ENCODE peak calls at places on chromosomes 13 and 19, in six cellular contexts. One of them, this sample, is unnamed.

GRCh38 chr13:109213714-109214113 is 572.7 kb downstream of the IRS2 start:
- DNase-seq in body of pancreas: no peak
- DNase-seq in thyroid gland: no peak
- DNase-seq in cardiac muscle cell: no peak
- DNase-seq in heart left ventricle: no peak
- DNase-seq in tibial nerve: no peak
- DNase-seq in this sample: peak; percentile 16

GRCh38 chr19:17248011-17248776 is 2.5 kb upstream of the NR2F6 start:
- DNase-seq in body of pancreas: peak; percentile 85
- DNase-seq in heart left ventricle: no peak
- DNase-seq in thyroid gland: no peak
- DNase-seq in cardiac muscle cell: no peak
- DNase-seq in tibial nerve: no peak
- DNase-seq in this sample: peak; percentile 67

GRCh38 chr19:58451358-58452101 is at the start of gene ZNF324B:
- DNase-seq in cardiac muscle cell: peak; percentile 95
- DNase-seq in heart left ventricle: peak; percentile 98
- DNase-seq in tibial nerve: peak; percentile 96
- DNase-seq in body of pancreas: peak; percentile 97
- DNase-seq in thyroid gland: peak; percentile 99
- DNase-seq in this sample: peak; percentile 92

GRCh38 chr13:111153977-111154332 is 38.8 kb downstream of the ARHGEF7 start:
- DNase-seq in tibial nerve: peak; percentile 15
- DNase-seq in cardiac muscle cell: no peak
- DNase-seq in heart left ventricle: peak; percentile 71
- DNase-seq in body of pancreas: no peak
- DNase-seq in thyroid gland: peak; percentile 43
- DNase-seq in this sample: peak; percentile 38

GRCh38 chr19:23867895-23868294 is 46.8 kb upstream of the ZNF726 start:
- DNase-seq in cardiac muscle cell: no peak
- DNase-seq in tibial nerve: no peak
- DNase-seq in thyroid gland: no peak
- DNase-seq in body of pancreas: no peak
- DNase-seq in heart left ventricle: no peak
- DNase-seq in this sample: no peak

GRCh38 chr19:7670150-7670784 is 1.4 kb downstream of the RETN start:
- DNase-seq in heart left ventricle: no peak
- DNase-seq in cardiac muscle cell: peak; percentile 3
- DNase-seq in body of pancreas: no peak
- DNase-seq in thyroid gland: no peak
- DNase-seq in tibial nerve: no peak
- DNase-seq in this sample: no peak

GRCh38 chr13:78160793-78161192 is 242.2 kb upstream of the EDNRB start:
- DNase-seq in thyroid gland: no peak
- DNase-seq in cardiac muscle cell: peak; percentile 19
- DNase-seq in tibial nerve: no peak
- DNase-seq in heart left ventricle: no peak
- DNase-seq in body of pancreas: no peak
- DNase-seq in this sample: no peak

GRCh38 chr13:78595458-78595818 is 7.9 kb downstream of the POU4F1 start:
- DNase-seq in tibial nerve: no peak
- DNase-seq in thyroid gland: no peak
- DNase-seq in heart left ventricle: no peak
- DNase-seq in cardiac muscle cell: no peak
- DNase-seq in body of pancreas: no peak
- DNase-seq in this sample: no peak

GRCh38 chr19:20503536-20503935 is 62.0 kb downstream of the ZNF737 start:
- DNase-seq in tibial nerve: no peak
- DNase-seq in body of pancreas: no peak
- DNase-seq in cardiac muscle cell: peak; percentile 7
- DNase-seq in thyroid gland: peak; percentile 21
- DNase-seq in heart left ventricle: no peak
- DNase-seq in this sample: peak; percentile 1

GRCh38 chr13:40536443-40537113 is 129.9 kb downstream of the FOXO1 start:
- DNase-seq in body of pancreas: peak; percentile 88
- DNase-seq in cardiac muscle cell: no peak
- DNase-seq in tibial nerve: no peak
- DNase-seq in heart left ventricle: no peak
- DNase-seq in thyroid gland: peak; percentile 74
- DNase-seq in this sample: no peak

GRCh38 chr19:1769645-1769985 is 16.3 kb downstream of the ONECUT3 start:
- DNase-seq in cardiac muscle cell: no peak
- DNase-seq in thyroid gland: no peak
- DNase-seq in body of pancreas: no peak
- DNase-seq in heart left ventricle: no peak
- DNase-seq in tibial nerve: no peak
- DNase-seq in this sample: no peak

GRCh38 chr19:2560369-2560768 is 84.4 kb downstream of the GADD45B start:
- DNase-seq in thyroid gland: no peak
- DNase-seq in heart left ventricle: peak; percentile 53
- DNase-seq in tibial nerve: no peak
- DNase-seq in cardiac muscle cell: no peak
- DNase-seq in body of pancreas: no peak
- DNase-seq in this sample: no peak

GRCh38 chr13:112965103-112965502 is 3.9 kb upstream of the MCF2L start:
- DNase-seq in body of pancreas: no peak
- DNase-seq in tibial nerve: no peak
- DNase-seq in cardiac muscle cell: no peak
- DNase-seq in thyroid gland: no peak
- DNase-seq in heart left ventricle: peak; percentile 59
- DNase-seq in this sample: no peak

GRCh38 chr13:97194473-97194872 is 27.7 kb upstream of the MBNL2 start:
- DNase-seq in tibial nerve: no peak
- DNase-seq in body of pancreas: no peak
- DNase-seq in cardiac muscle cell: peak; percentile 67
- DNase-seq in thyroid gland: no peak
- DNase-seq in heart left ventricle: no peak
- DNase-seq in this sample: peak; percentile 28

GRCh38 chr13:49585220-49586157 is at the start of gene RCBTB1:
- DNase-seq in tibial nerve: peak; percentile 34
- DNase-seq in cardiac muscle cell: peak; percentile 72
- DNase-seq in thyroid gland: peak; percentile 87
- DNase-seq in body of pancreas: peak; percentile 78
- DNase-seq in heart left ventricle: peak; percentile 85
- DNase-seq in this sample: peak; percentile 84

GRCh38 chr13:75219479-75220237 is 262.3 kb downstream of the TBC1D4 start:
- DNase-seq in tibial nerve: peak; percentile 74
- DNase-seq in heart left ventricle: peak; percentile 92
- DNase-seq in cardiac muscle cell: peak; percentile 83
- DNase-seq in thyroid gland: peak; percentile 77
- DNase-seq in body of pancreas: peak; percentile 80
- DNase-seq in this sample: peak; percentile 78

GRCh38 chr19:29842471-29843179 is 30.8 kb downstream of the CCNE1 start:
- DNase-seq in heart left ventricle: no peak
- DNase-seq in cardiac muscle cell: no peak
- DNase-seq in tibial nerve: no peak
- DNase-seq in thyroid gland: no peak
- DNase-seq in body of pancreas: no peak
- DNase-seq in this sample: no peak

GRCh38 chr19:48989701-48990291 is 3.3 kb downstream of the GYS1 start:
- DNase-seq in thyroid gland: no peak
- DNase-seq in tibial nerve: no peak
- DNase-seq in cardiac muscle cell: no peak
- DNase-seq in body of pancreas: no peak
- DNase-seq in heart left ventricle: peak; percentile 78
- DNase-seq in this sample: no peak

GRCh38 chr19:44258835-44259413 is 762 bp upstream of the ZNF233 start:
- DNase-seq in tibial nerve: no peak
- DNase-seq in heart left ventricle: no peak
- DNase-seq in cardiac muscle cell: no peak
- DNase-seq in thyroid gland: no peak
- DNase-seq in body of pancreas: no peak
- DNase-seq in this sample: no peak

GRCh38 chr13:73767747-73768315 is 366.4 kb downstream of the KLF12 start:
- DNase-seq in thyroid gland: no peak
- DNase-seq in cardiac muscle cell: no peak
- DNase-seq in heart left ventricle: no peak
- DNase-seq in tibial nerve: no peak
- DNase-seq in body of pancreas: no peak
- DNase-seq in this sample: peak; percentile 10

GRCh38 chr13:85608255-85608829 is 190.9 kb downstream of the SLITRK6 start:
- DNase-seq in cardiac muscle cell: no peak
- DNase-seq in body of pancreas: no peak
- DNase-seq in thyroid gland: no peak
- DNase-seq in heart left ventricle: no peak
- DNase-seq in tibial nerve: no peak
- DNase-seq in this sample: no peak

GRCh38 chr19:12946092-12946845 is 607 bp downstream of the RAD23A start:
- DNase-seq in cardiac muscle cell: peak; percentile 87
- DNase-seq in thyroid gland: peak; percentile 84
- DNase-seq in body of pancreas: peak; percentile 69
- DNase-seq in heart left ventricle: peak; percentile 79
- DNase-seq in tibial nerve: no peak
- DNase-seq in this sample: peak; percentile 81

GRCh38 chr19:12945479-12946091 is at the start of gene RAD23A:
- DNase-seq in thyroid gland: peak; percentile 99
- DNase-seq in tibial nerve: peak; percentile 95
- DNase-seq in heart left ventricle: peak; percentile 99
- DNase-seq in body of pancreas: peak; percentile 99
- DNase-seq in cardiac muscle cell: peak; percentile 99
- DNase-seq in this sample: peak; percentile 96

GRCh38 chr19:12943437-12944044 is 2.1 kb upstream of the RAD23A start:
- DNase-seq in heart left ventricle: no peak
- DNase-seq in tibial nerve: no peak
- DNase-seq in cardiac muscle cell: no peak
- DNase-seq in thyroid gland: no peak
- DNase-seq in body of pancreas: no peak
- DNase-seq in this sample: no peak

GRCh38 chr19:12940897-12941296 is 2.5 kb downstream of the CALR start:
- DNase-seq in tibial nerve: no peak
- DNase-seq in cardiac muscle cell: no peak
- DNase-seq in thyroid gland: no peak
- DNase-seq in heart left ventricle: no peak
- DNase-seq in body of pancreas: no peak
- DNase-seq in this sample: no peak

GRCh38 chr19:12944064-12944674 is 1.5 kb upstream of the RAD23A start:
- DNase-seq in thyroid gland: no peak
- DNase-seq in heart left ventricle: no peak
- DNase-seq in cardiac muscle cell: no peak
- DNase-seq in body of pancreas: no peak
- DNase-seq in tibial nerve: no peak
- DNase-seq in this sample: no peak
- H3K27ac ChIP-seq in thyroid gland: peak overlapping the region; percentile 48
- H3K27ac ChIP-seq in heart left ventricle: no peak overlapping the region
- H3K27ac ChIP-seq in cardiac muscle cell: peak overlapping the region; percentile 98
- H3K27ac ChIP-seq in body of pancreas: peak overlapping the region; percentile 95
- H3K27ac ChIP-seq in tibial nerve: peak overlapping the region; percentile 95
- H3K27ac ChIP-seq in this sample: peak overlapping the region; percentile 96

GRCh38 chr19:13152854-13153626 is 2.8 kb downstream of the IER2 start:
- DNase-seq in cardiac muscle cell: peak; percentile 95
- DNase-seq in body of pancreas: peak; percentile 98
- DNase-seq in tibial nerve: peak; percentile 99
- DNase-seq in heart left ventricle: peak; percentile 97
- DNase-seq in thyroid gland: peak; percentile 95
- DNase-seq in this sample: peak; percentile 94
- TF ChIP-seq CTCF in cardiac muscle cell: no peak
- TF ChIP-seq CTCF in body of pancreas: peak; percentile 16
- TF ChIP-seq CTCF in tibial nerve: no peak
- TF ChIP-seq CTCF in heart left ventricle: peak; percentile 22
- TF ChIP-seq CTCF in thyroid gland: no peak
- TF ChIP-seq CTCF in this sample: peak; percentile 49

GRCh38 chr19:41226874-41227390 is 7.9 kb downstream of the AXL start:
- DNase-seq in body of pancreas: no peak
- DNase-seq in tibial nerve: no peak
- DNase-seq in heart left ventricle: peak; percentile 53
- DNase-seq in cardiac muscle cell: no peak
- DNase-seq in thyroid gland: no peak
- DNase-seq in this sample: no peak
- H3K27ac ChIP-seq in body of pancreas: no peak overlapping the region
- H3K27ac ChIP-seq in tibial nerve: peak overlapping the region; percentile 98
- H3K27ac ChIP-seq in heart left ventricle: peak overlapping the region; percentile 80
- H3K27ac ChIP-seq in cardiac muscle cell: peak overlapping the region; percentile 77
- H3K27ac ChIP-seq in thyroid gland: peak overlapping the region; percentile 57
- H3K27ac ChIP-seq in this sample: peak overlapping the region; percentile 98

GRCh38 chr13:99436013-99436412 is 65.3 kb upstream of the TM9SF2 start:
- DNase-seq in thyroid gland: no peak
- DNase-seq in cardiac muscle cell: no peak
- DNase-seq in heart left ventricle: no peak
- DNase-seq in body of pancreas: no peak
- DNase-seq in tibial nerve: no peak
- DNase-seq in this sample: no peak
- TF ChIP-seq CTCF in thyroid gland: no peak
- TF ChIP-seq CTCF in cardiac muscle cell: no peak
- TF ChIP-seq CTCF in heart left ventricle: no peak
- TF ChIP-seq CTCF in body of pancreas: no peak
- TF ChIP-seq CTCF in tibial nerve: no peak
- TF ChIP-seq CTCF in this sample: no peak

GRCh38 chr19:47714339-47714738 is 1.1 kb downstream of the EHD2 start:
- DNase-seq in heart left ventricle: no peak
- DNase-seq in cardiac muscle cell: no peak
- DNase-seq in thyroid gland: no peak
- DNase-seq in tibial nerve: no peak
- DNase-seq in body of pancreas: no peak
- DNase-seq in this sample: no peak

GRCh38 chr19:47720669-47721068 is 7.4 kb downstream of the EHD2 start:
- DNase-seq in heart left ventricle: no peak
- DNase-seq in tibial nerve: no peak
- DNase-seq in cardiac muscle cell: no peak
- DNase-seq in thyroid gland: no peak
- DNase-seq in body of pancreas: no peak
- DNase-seq in this sample: no peak

GRCh38 chr19:47716270-47716937 is 3.2 kb downstream of the EHD2 start:
- DNase-seq in tibial nerve: no peak
- DNase-seq in body of pancreas: no peak
- DNase-seq in heart left ventricle: peak; percentile 60
- DNase-seq in cardiac muscle cell: no peak
- DNase-seq in thyroid gland: no peak
- DNase-seq in this sample: no peak

GRCh38 chr19:47723573-47723923 is 10.3 kb downstream of the EHD2 start:
- DNase-seq in cardiac muscle cell: peak; percentile 92
- DNase-seq in body of pancreas: peak; percentile 71
- DNase-seq in thyroid gland: peak; percentile 72
- DNase-seq in tibial nerve: peak; percentile 55
- DNase-seq in heart left ventricle: peak; percentile 63
- DNase-seq in this sample: no peak

GRCh38 chr19:47719047-47719885 is 6.0 kb downstream of the EHD2 start:
- DNase-seq in cardiac muscle cell: peak; percentile 98
- DNase-seq in thyroid gland: peak; percentile 51
- DNase-seq in body of pancreas: peak; percentile 65
- DNase-seq in tibial nerve: peak; percentile 79
- DNase-seq in heart left ventricle: peak; percentile 93
- DNase-seq in this sample: peak; percentile 90
- H3K27ac ChIP-seq in cardiac muscle cell: peak overlapping the region; percentile 38
- H3K27ac ChIP-seq in thyroid gland: peak overlapping the region; percentile 77
- H3K27ac ChIP-seq in body of pancreas: peak overlapping the region; percentile 77
- H3K27ac ChIP-seq in tibial nerve: peak overlapping the region; percentile 89
- H3K27ac ChIP-seq in heart left ventricle: peak overlapping the region; percentile 93
- H3K27ac ChIP-seq in this sample: peak overlapping the region; percentile 99

This sample was measured in RWPE1.